ENCODE peak calls at places on chromosomes 3 and 15, in eight cellular contexts. One of them, this sample, is unnamed.

GRCh38 chr15:39596358-39597051 is 15.6 kb downstream of the THBS1 start:
- DNase-seq in myocyte: no peak
- DNase-seq in HepG2: no peak
- DNase-seq in T-helper 1 cell: no peak
- DNase-seq in G401: no peak
- DNase-seq in memory B cell: no peak
- DNase-seq in cardiac fibroblast: peak; percentile 67
- DNase-seq in BJ: peak; percentile 76
- DNase-seq in this sample: no peak

GRCh38 chr15:71708052-71708432 is 102.3 kb upstream of the NR2E3 start:
- DNase-seq in myocyte: no peak
- DNase-seq in memory B cell: no peak
- DNase-seq in G401: no peak
- DNase-seq in HepG2: no peak
- DNase-seq in cardiac fibroblast: no peak
- DNase-seq in BJ: no peak
- DNase-seq in T-helper 1 cell: no peak
- DNase-seq in this sample: no peak

GRCh38 chr3:194572131-194572789 is 61.0 kb downstream of the TMEM44 start:
- DNase-seq in cardiac fibroblast: peak; percentile 97
- DNase-seq in G401: no peak
- DNase-seq in BJ: peak; percentile 83
- DNase-seq in myocyte: peak; percentile 94
- DNase-seq in T-helper 1 cell: no peak
- DNase-seq in HepG2: peak; percentile 90
- DNase-seq in memory B cell: no peak
- DNase-seq in this sample: no peak

GRCh38 chr15:47384316-47384715 is 333.0 kb upstream of the SEMA6D start:
- DNase-seq in T-helper 1 cell: no peak
- DNase-seq in BJ: peak; percentile 34
- DNase-seq in myocyte: no peak
- DNase-seq in HepG2: no peak
- DNase-seq in memory B cell: no peak
- DNase-seq in G401: no peak
- DNase-seq in cardiac fibroblast: peak; percentile 92
- DNase-seq in this sample: peak; percentile 82

GRCh38 chr3:13785351-13785750 is 94.5 kb downstream of the WNT7A start:
- DNase-seq in T-helper 1 cell: no peak
- DNase-seq in G401: no peak
- DNase-seq in myocyte: no peak
- DNase-seq in HepG2: no peak
- DNase-seq in BJ: no peak
- DNase-seq in memory B cell: no peak
- DNase-seq in cardiac fibroblast: no peak
- DNase-seq in this sample: no peak

GRCh38 chr15:50219820-50220219 is 37.8 kb downstream of the SLC27A2 start:
- DNase-seq in memory B cell: no peak
- DNase-seq in BJ: no peak
- DNase-seq in HepG2: no peak
- DNase-seq in G401: no peak
- DNase-seq in T-helper 1 cell: no peak
- DNase-seq in cardiac fibroblast: peak; percentile 9
- DNase-seq in myocyte: peak; percentile 6
- DNase-seq in this sample: no peak

GRCh38 chr15:64464271-64465005 is 4.1 kb downstream of the ZNF609 start:
- DNase-seq in G401: peak; percentile 65
- DNase-seq in T-helper 1 cell: no peak
- DNase-seq in cardiac fibroblast: peak; percentile 46
- DNase-seq in memory B cell: no peak
- DNase-seq in BJ: no peak
- DNase-seq in HepG2: no peak
- DNase-seq in myocyte: peak; percentile 56
- DNase-seq in this sample: peak; percentile 78

GRCh38 chr3:42535981-42536784 is 33.7 kb downstream of the VIPR1 start:
- DNase-seq in T-helper 1 cell: peak; percentile 34
- DNase-seq in HepG2: peak; percentile 60
- DNase-seq in BJ: no peak
- DNase-seq in memory B cell: no peak
- DNase-seq in myocyte: no peak
- DNase-seq in cardiac fibroblast: peak; percentile 29
- DNase-seq in G401: no peak
- DNase-seq in this sample: peak; percentile 31

GRCh38 chr3:197371521-197372075 is 73.2 kb upstream of the DLG1 start:
- DNase-seq in cardiac fibroblast: no peak
- DNase-seq in HepG2: no peak
- DNase-seq in BJ: no peak
- DNase-seq in G401: no peak
- DNase-seq in myocyte: peak; percentile 44
- DNase-seq in T-helper 1 cell: no peak
- DNase-seq in memory B cell: no peak
- DNase-seq in this sample: peak; percentile 93

GRCh38 chr3:51622868-51623267 is 48.2 kb upstream of the TEX264 start:
- DNase-seq in myocyte: peak; percentile 70
- DNase-seq in BJ: no peak
- DNase-seq in cardiac fibroblast: peak; percentile 68
- DNase-seq in memory B cell: no peak
- DNase-seq in HepG2: no peak
- DNase-seq in G401: peak; percentile 95
- DNase-seq in T-helper 1 cell: no peak
- DNase-seq in this sample: peak; percentile 86

GRCh38 chr3:14768881-14769280 is 49.9 kb upstream of the FGD5 start:
- DNase-seq in myocyte: no peak
- DNase-seq in HepG2: no peak
- DNase-seq in memory B cell: no peak
- DNase-seq in T-helper 1 cell: no peak
- DNase-seq in cardiac fibroblast: no peak
- DNase-seq in BJ: no peak
- DNase-seq in G401: no peak
- DNase-seq in this sample: no peak

GRCh38 chr3:53103566-53104296 is 26.5 kb downstream of the RFT1 start:
- DNase-seq in memory B cell: no peak
- DNase-seq in HepG2: no peak
- DNase-seq in myocyte: peak; percentile 17
- DNase-seq in BJ: no peak
- DNase-seq in T-helper 1 cell: no peak
- DNase-seq in cardiac fibroblast: peak; percentile 38
- DNase-seq in G401: no peak
- DNase-seq in this sample: no peak

GRCh38 chr3:186385856-186386602 is 24.0 kb upstream of the DGKG start:
- DNase-seq in myocyte: no peak
- DNase-seq in T-helper 1 cell: no peak
- DNase-seq in cardiac fibroblast: no peak
- DNase-seq in G401: no peak
- DNase-seq in BJ: no peak
- DNase-seq in HepG2: no peak
- DNase-seq in memory B cell: no peak
- DNase-seq in this sample: no peak

GRCh38 chr3:65908588-65908987 is 130.1 kb downstream of the MAGI1 start:
- DNase-seq in HepG2: no peak
- DNase-seq in BJ: no peak
- DNase-seq in G401: no peak
- DNase-seq in T-helper 1 cell: no peak
- DNase-seq in cardiac fibroblast: no peak
- DNase-seq in myocyte: no peak
- DNase-seq in memory B cell: no peak
- DNase-seq in this sample: no peak

GRCh38 chr3:108124337-108125150 is 33.7 kb upstream of the CD47 start:
- DNase-seq in HepG2: no peak
- DNase-seq in myocyte: no peak
- DNase-seq in G401: no peak
- DNase-seq in memory B cell: peak; percentile 87
- DNase-seq in BJ: no peak
- DNase-seq in cardiac fibroblast: no peak
- DNase-seq in T-helper 1 cell: peak; percentile 85
- DNase-seq in this sample: peak; percentile 62

GRCh38 chr3:45596290-45596791 is 1.8 kb downstream of the LIMD1 start:
- DNase-seq in myocyte: no peak
- DNase-seq in G401: no peak
- DNase-seq in memory B cell: peak; percentile 82
- DNase-seq in cardiac fibroblast: no peak
- DNase-seq in BJ: no peak
- DNase-seq in HepG2: no peak
- DNase-seq in T-helper 1 cell: no peak
- DNase-seq in this sample: no peak

GRCh38 chr3:191026746-191027145 is 164.3 kb upstream of the GMNC start:
- DNase-seq in myocyte: no peak
- DNase-seq in T-helper 1 cell: no peak
- DNase-seq in memory B cell: no peak
- DNase-seq in G401: no peak
- DNase-seq in HepG2: no peak
- DNase-seq in BJ: no peak
- DNase-seq in cardiac fibroblast: no peak
- DNase-seq in this sample: no peak

GRCh38 chr3:36904641-36905040 is 40.2 kb downstream of the TRANK1 start:
- DNase-seq in myocyte: peak; percentile 18
- DNase-seq in cardiac fibroblast: peak; percentile 49
- DNase-seq in G401: no peak
- DNase-seq in BJ: no peak
- DNase-seq in T-helper 1 cell: no peak
- DNase-seq in memory B cell: no peak
- DNase-seq in HepG2: peak; percentile 19
- DNase-seq in this sample: peak; percentile 42

GRCh38 chr3:151035072-151035471 is 50.4 kb upstream of the MED12L start:
- DNase-seq in HepG2: no peak
- DNase-seq in myocyte: no peak
- DNase-seq in memory B cell: no peak
- DNase-seq in BJ: no peak
- DNase-seq in G401: no peak
- DNase-seq in T-helper 1 cell: no peak
- DNase-seq in cardiac fibroblast: no peak
- DNase-seq in this sample: no peak

GRCh38 chr3:155369735-155370134 is 76.3 kb upstream of the STRIT1 start:
- DNase-seq in cardiac fibroblast: no peak
- DNase-seq in HepG2: no peak
- DNase-seq in BJ: no peak
- DNase-seq in G401: no peak
- DNase-seq in T-helper 1 cell: no peak
- DNase-seq in myocyte: no peak
- DNase-seq in memory B cell: no peak
- DNase-seq in this sample: no peak

GRCh38 chr15:78315686-78316085 is 16.3 kb upstream of the SKIC8 start:
- DNase-seq in T-helper 1 cell: no peak
- DNase-seq in cardiac fibroblast: peak; percentile 6
- DNase-seq in HepG2: peak; percentile 47
- DNase-seq in BJ: no peak
- DNase-seq in memory B cell: no peak
- DNase-seq in G401: peak; percentile 24
- DNase-seq in myocyte: no peak
- DNase-seq in this sample: peak; percentile 81

GRCh38 chr3:65230251-65231140 is 542.7 kb upstream of the ADAMTS9 start:
- DNase-seq in myocyte: no peak
- DNase-seq in T-helper 1 cell: no peak
- DNase-seq in memory B cell: no peak
- DNase-seq in HepG2: no peak
- DNase-seq in BJ: no peak
- DNase-seq in G401: no peak
- DNase-seq in cardiac fibroblast: no peak
- DNase-seq in this sample: no peak

GRCh38 chr3:111548060-111548459 is 6.1 kb downstream of the CD96 start:
- DNase-seq in myocyte: no peak
- DNase-seq in cardiac fibroblast: no peak
- DNase-seq in HepG2: no peak
- DNase-seq in BJ: no peak
- DNase-seq in G401: no peak
- DNase-seq in T-helper 1 cell: peak; percentile 69
- DNase-seq in memory B cell: no peak
- DNase-seq in this sample: no peak

GRCh38 chr3:50885070-50885469 is 210.3 kb downstream of the DOCK3 start:
- DNase-seq in HepG2: no peak
- DNase-seq in cardiac fibroblast: no peak
- DNase-seq in T-helper 1 cell: no peak
- DNase-seq in BJ: no peak
- DNase-seq in memory B cell: no peak
- DNase-seq in G401: no peak
- DNase-seq in myocyte: no peak
- DNase-seq in this sample: no peak

GRCh38 chr3:127690823-127691452 is 18.2 kb downstream of the ABTB1 start:
- DNase-seq in HepG2: peak; percentile 59
- DNase-seq in BJ: no peak
- DNase-seq in myocyte: peak; percentile 70
- DNase-seq in G401: peak; percentile 59
- DNase-seq in memory B cell: no peak
- DNase-seq in T-helper 1 cell: no peak
- DNase-seq in cardiac fibroblast: peak; percentile 74
- DNase-seq in this sample: peak; percentile 26

GRCh38 chr3:27758083-27758482 is 36.0 kb upstream of the EOMES start:
- DNase-seq in G401: no peak
- DNase-seq in cardiac fibroblast: peak; percentile 76
- DNase-seq in HepG2: no peak
- DNase-seq in myocyte: peak; percentile 70
- DNase-seq in BJ: peak; percentile 15
- DNase-seq in memory B cell: no peak
- DNase-seq in T-helper 1 cell: peak; percentile 28
- DNase-seq in this sample: no peak

GRCh38 chr3:69562001-69562400 is 176.1 kb upstream of the FRMD4B start:
- DNase-seq in memory B cell: no peak
- DNase-seq in T-helper 1 cell: no peak
- DNase-seq in BJ: no peak
- DNase-seq in HepG2: no peak
- DNase-seq in cardiac fibroblast: peak; percentile 69
- DNase-seq in myocyte: no peak
- DNase-seq in G401: no peak
- DNase-seq in this sample: no peak

GRCh38 chr15:29568840-29569532 is 253.3 kb downstream of the TJP1 start:
- DNase-seq in T-helper 1 cell: no peak
- DNase-seq in HepG2: peak; percentile 23
- DNase-seq in memory B cell: no peak
- DNase-seq in G401: peak; percentile 79
- DNase-seq in myocyte: peak; percentile 7
- DNase-seq in cardiac fibroblast: peak; percentile 15
- DNase-seq in BJ: no peak
- DNase-seq in this sample: peak; percentile 84

GRCh38 chr3:54756330-54756731 is 171.5 kb downstream of the LRTM1 start:
- DNase-seq in T-helper 1 cell: no peak
- DNase-seq in G401: no peak
- DNase-seq in cardiac fibroblast: peak; percentile 30
- DNase-seq in myocyte: no peak
- DNase-seq in BJ: peak; percentile 82
- DNase-seq in memory B cell: no peak
- DNase-seq in HepG2: no peak
- DNase-seq in this sample: no peak

GRCh38 chr3:182212479-182213076 is 500.9 kb downstream of the SOX2 start:
- DNase-seq in BJ: no peak
- DNase-seq in HepG2: peak; percentile 96
- DNase-seq in memory B cell: no peak
- DNase-seq in G401: peak; percentile 6
- DNase-seq in cardiac fibroblast: peak; percentile 6
- DNase-seq in myocyte: peak; percentile 58
- DNase-seq in T-helper 1 cell: no peak
- DNase-seq in this sample: peak; percentile 99

GRCh38 chr3:132292062-132292461 is 25.1 kb upstream of the ACP3 start:
- DNase-seq in G401: no peak
- DNase-seq in HepG2: no peak
- DNase-seq in BJ: no peak
- DNase-seq in myocyte: no peak
- DNase-seq in T-helper 1 cell: no peak
- DNase-seq in memory B cell: no peak
- DNase-seq in cardiac fibroblast: no peak
- DNase-seq in this sample: no peak

GRCh38 chr3:132290833-132291232 is 26.4 kb upstream of the ACP3 start:
- DNase-seq in HepG2: no peak
- DNase-seq in cardiac fibroblast: peak; percentile 85
- DNase-seq in BJ: peak; percentile 35
- DNase-seq in G401: no peak
- DNase-seq in T-helper 1 cell: no peak
- DNase-seq in myocyte: peak; percentile 14
- DNase-seq in memory B cell: no peak
- DNase-seq in this sample: no peak

GRCh38 chr3:148999806-149000205 is 8.5 kb downstream of the GYG1 start:
- DNase-seq in BJ: no peak
- DNase-seq in T-helper 1 cell: no peak
- DNase-seq in cardiac fibroblast: peak; percentile 57
- DNase-seq in memory B cell: no peak
- DNase-seq in HepG2: no peak
- DNase-seq in G401: no peak
- DNase-seq in myocyte: peak; percentile 46
- DNase-seq in this sample: no peak

This sample was measured in NCI-H69.